ENCODE peak calls at places on chromosome 20, in seven cellular contexts. One of them, this sample, is unnamed.

GRCh38 chr20:50844430-50845100 is 49.7 kb downstream of the BCAS4 start:
- DNase-seq in adrenal gland: no peak
- DNase-seq in stomach: peak
- DNase-seq in heart left ventricle: no peak
- DNase-seq in HCT116: peak
- DNase-seq in breast epithelium: no peak
- DNase-seq in prostate gland: peak
- DNase-seq in this sample: peak

GRCh38 chr20:24781061-24781980 is 167.7 kb upstream of the CST7 start:
- DNase-seq in HCT116: no peak
- DNase-seq in heart left ventricle: no peak
- DNase-seq in prostate gland: no peak
- DNase-seq in adrenal gland: no peak
- DNase-seq in breast epithelium: peak
- DNase-seq in stomach: no peak
- DNase-seq in this sample: peak

GRCh38 chr20:48661575-48662473 is 166.0 kb downstream of the PREX1 start:
- DNase-seq in HCT116: no peak
- DNase-seq in adrenal gland: no peak
- DNase-seq in stomach: no peak
- DNase-seq in breast epithelium: no peak
- DNase-seq in heart left ventricle: peak
- DNase-seq in prostate gland: no peak
- DNase-seq in this sample: no peak

GRCh38 chr20:49851991-49852390 is 39.4 kb downstream of the SLC9A8 start:
- DNase-seq in HCT116: no peak
- DNase-seq in heart left ventricle: peak
- DNase-seq in adrenal gland: no peak
- DNase-seq in breast epithelium: no peak
- DNase-seq in stomach: no peak
- DNase-seq in prostate gland: no peak
- DNase-seq in this sample: no peak

GRCh38 chr20:13118676-13119075 is 102.4 kb upstream of the ISM1 start:
- DNase-seq in stomach: no peak
- DNase-seq in breast epithelium: no peak
- DNase-seq in adrenal gland: no peak
- DNase-seq in HCT116: no peak
- DNase-seq in prostate gland: no peak
- DNase-seq in heart left ventricle: no peak
- DNase-seq in this sample: no peak

GRCh38 chr20:21411725-21412124 is 14.4 kb upstream of the NKX2-4 start:
- DNase-seq in stomach: no peak
- DNase-seq in adrenal gland: no peak
- DNase-seq in heart left ventricle: no peak
- DNase-seq in breast epithelium: no peak
- DNase-seq in HCT116: no peak
- DNase-seq in prostate gland: no peak
- DNase-seq in this sample: no peak

GRCh38 chr20:5039255-5039657 is 37.9 kb upstream of the SLC23A2 start:
- DNase-seq in breast epithelium: no peak
- DNase-seq in adrenal gland: no peak
- DNase-seq in heart left ventricle: no peak
- DNase-seq in HCT116: no peak
- DNase-seq in prostate gland: no peak
- DNase-seq in stomach: no peak
- DNase-seq in this sample: peak

GRCh38 chr20:4082406-4083102 is 67.2 kb upstream of the RNF24 start:
- DNase-seq in heart left ventricle: peak
- DNase-seq in adrenal gland: peak
- DNase-seq in breast epithelium: no peak
- DNase-seq in HCT116: no peak
- DNase-seq in stomach: no peak
- DNase-seq in prostate gland: no peak
- DNase-seq in this sample: peak

GRCh38 chr20:48782073-48782472 is 45.7 kb downstream of the PREX1 start:
- DNase-seq in breast epithelium: no peak
- DNase-seq in prostate gland: no peak
- DNase-seq in heart left ventricle: no peak
- DNase-seq in stomach: no peak
- DNase-seq in HCT116: no peak
- DNase-seq in adrenal gland: no peak
- DNase-seq in this sample: peak

GRCh38 chr20:29497261-29497671 is 1760.2 kb upstream of the DEFB115 start:
- DNase-seq in adrenal gland: no peak
- DNase-seq in prostate gland: peak
- DNase-seq in HCT116: no peak
- DNase-seq in stomach: no peak
- DNase-seq in heart left ventricle: no peak
- DNase-seq in breast epithelium: no peak
- DNase-seq in this sample: no peak

GRCh38 chr20:45951474-45951873 is 17.0 kb downstream of the PCIF1 start:
- DNase-seq in adrenal gland: no peak
- DNase-seq in breast epithelium: no peak
- DNase-seq in heart left ventricle: no peak
- DNase-seq in prostate gland: no peak
- DNase-seq in HCT116: no peak
- DNase-seq in stomach: no peak
- DNase-seq in this sample: no peak

GRCh38 chr20:38905375-38905774 is 20.8 kb upstream of the FAM83D start:
- DNase-seq in HCT116: no peak
- DNase-seq in stomach: no peak
- DNase-seq in adrenal gland: no peak
- DNase-seq in heart left ventricle: no peak
- DNase-seq in breast epithelium: no peak
- DNase-seq in prostate gland: no peak
- DNase-seq in this sample: no peak

GRCh38 chr20:61349447-61350165 is 97.5 kb downstream of the CDH4 start:
- DNase-seq in HCT116: no peak
- DNase-seq in breast epithelium: no peak
- DNase-seq in heart left ventricle: no peak
- DNase-seq in stomach: no peak
- DNase-seq in prostate gland: no peak
- DNase-seq in adrenal gland: no peak
- DNase-seq in this sample: no peak

GRCh38 chr20:39123161-39123560 is 161.0 kb downstream of the DHX35 start:
- DNase-seq in breast epithelium: no peak
- DNase-seq in HCT116: no peak
- DNase-seq in adrenal gland: no peak
- DNase-seq in stomach: no peak
- DNase-seq in heart left ventricle: no peak
- DNase-seq in prostate gland: no peak
- DNase-seq in this sample: no peak

GRCh38 chr20:24568842-24569241 is 99.4 kb downstream of the SYNDIG1 start:
- DNase-seq in stomach: no peak
- DNase-seq in prostate gland: no peak
- DNase-seq in breast epithelium: no peak
- DNase-seq in adrenal gland: no peak
- DNase-seq in HCT116: no peak
- DNase-seq in heart left ventricle: no peak
- DNase-seq in this sample: no peak

GRCh38 chr20:38924718-38925117 is 1.5 kb upstream of the FAM83D start:
- DNase-seq in prostate gland: no peak
- DNase-seq in adrenal gland: no peak
- DNase-seq in heart left ventricle: no peak
- DNase-seq in breast epithelium: no peak
- DNase-seq in HCT116: no peak
- DNase-seq in stomach: no peak
- DNase-seq in this sample: no peak

GRCh38 chr20:13469262-13469661 is 169.5 kb downstream of the TASP1 start:
- DNase-seq in prostate gland: no peak
- DNase-seq in breast epithelium: no peak
- DNase-seq in HCT116: no peak
- DNase-seq in adrenal gland: no peak
- DNase-seq in stomach: no peak
- DNase-seq in heart left ventricle: no peak
- DNase-seq in this sample: peak

GRCh38 chr20:64152906-64153305 is 11.3 kb upstream of the MYT1 start:
- DNase-seq in breast epithelium: no peak
- DNase-seq in prostate gland: no peak
- DNase-seq in adrenal gland: no peak
- DNase-seq in HCT116: no peak
- DNase-seq in heart left ventricle: peak
- DNase-seq in stomach: no peak
- DNase-seq in this sample: no peak

GRCh38 chr20:32231245-32231644 is 23.6 kb downstream of the POFUT1 start:
- DNase-seq in breast epithelium: no peak
- DNase-seq in heart left ventricle: no peak
- DNase-seq in HCT116: no peak
- DNase-seq in stomach: no peak
- DNase-seq in prostate gland: no peak
- DNase-seq in adrenal gland: no peak
- DNase-seq in this sample: no peak

DNA sequence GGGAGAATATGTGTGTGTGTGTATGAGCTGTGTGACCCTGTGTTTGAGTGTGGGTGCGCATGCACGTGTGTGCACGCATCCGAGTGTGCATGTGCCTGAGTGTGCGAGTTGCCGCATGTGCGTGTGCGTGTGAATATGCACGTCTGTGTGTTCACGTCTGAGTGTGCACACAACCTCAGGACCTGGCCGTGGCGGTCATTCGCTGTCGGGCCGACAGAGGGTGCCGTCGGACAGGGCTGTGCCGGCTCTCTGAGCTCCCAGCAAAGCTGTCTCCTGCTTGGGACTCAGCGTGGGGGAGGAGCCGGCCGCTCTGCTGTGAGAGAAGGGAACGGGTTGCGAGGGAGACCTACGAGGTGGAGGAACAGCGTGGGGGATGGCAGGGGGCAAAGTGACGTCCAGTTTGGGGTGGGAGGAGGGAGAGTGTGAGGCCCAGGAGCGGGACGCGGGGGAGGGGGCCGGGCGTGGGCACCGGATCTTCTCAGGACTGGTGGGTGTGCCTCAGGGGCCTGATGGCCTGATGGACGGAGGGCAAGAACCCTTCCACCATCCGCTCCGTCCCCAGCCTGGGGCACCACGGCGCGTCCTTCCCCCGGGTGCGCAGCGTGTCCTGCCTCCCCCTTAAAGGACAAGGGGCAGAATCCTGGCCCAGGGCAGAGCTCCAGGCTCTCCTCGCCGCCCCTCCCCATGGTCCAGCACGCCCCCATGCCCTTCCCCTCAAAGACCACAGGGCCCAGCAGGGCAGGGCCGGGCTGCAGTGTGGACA is 19.9 kb downstream of the SLC17A9 start:
- DNase-seq in adrenal gland: peak
- DNase-seq in heart left ventricle: peak
- DNase-seq in prostate gland: peak
- DNase-seq in breast epithelium: peak
- DNase-seq in stomach: peak
- DNase-seq in HCT116: peak
- DNase-seq in this sample: peak
- H3K4me3 ChIP-seq in adrenal gland: no peak
- H3K4me3 ChIP-seq in heart left ventricle: peak
- H3K4me3 ChIP-seq in prostate gland: no peak
- H3K4me3 ChIP-seq in breast epithelium: peak
- H3K4me3 ChIP-seq in stomach: peak
- H3K4me3 ChIP-seq in HCT116: peak
- H3K4me3 ChIP-seq in this sample: no peak

GRCh38 chr20:54197621-54198604 is 10.0 kb upstream of the PFDN4 start:
- DNase-seq in adrenal gland: no peak
- DNase-seq in prostate gland: no peak
- DNase-seq in heart left ventricle: no peak
- DNase-seq in HCT116: no peak
- DNase-seq in breast epithelium: no peak
- DNase-seq in stomach: no peak
- DNase-seq in this sample: peak

GRCh38 chr20:54193817-54194216 is 14.1 kb upstream of the PFDN4 start:
- DNase-seq in breast epithelium: no peak
- DNase-seq in heart left ventricle: no peak
- DNase-seq in HCT116: no peak
- DNase-seq in prostate gland: no peak
- DNase-seq in stomach: no peak
- DNase-seq in adrenal gland: no peak
- DNase-seq in this sample: no peak

GRCh38 chr20:54195483-54196472 is 12.1 kb upstream of the PFDN4 start:
- DNase-seq in stomach: no peak
- DNase-seq in adrenal gland: no peak
- DNase-seq in heart left ventricle: no peak
- DNase-seq in breast epithelium: no peak
- DNase-seq in HCT116: no peak
- DNase-seq in prostate gland: no peak
- DNase-seq in this sample: no peak

GRCh38 chr20:54199283-54199682 is 8.6 kb upstream of the PFDN4 start:
- DNase-seq in prostate gland: no peak
- DNase-seq in adrenal gland: no peak
- DNase-seq in heart left ventricle: no peak
- DNase-seq in stomach: no peak
- DNase-seq in HCT116: no peak
- DNase-seq in breast epithelium: no peak
- DNase-seq in this sample: no peak

GRCh38 chr20:54194724-54195438 is 13.0 kb upstream of the PFDN4 start:
- DNase-seq in HCT116: no peak
- DNase-seq in prostate gland: no peak
- DNase-seq in stomach: no peak
- DNase-seq in heart left ventricle: no peak
- DNase-seq in breast epithelium: no peak
- DNase-seq in adrenal gland: no peak
- DNase-seq in this sample: peak
- TF ChIP-seq CTCF in HCT116: no peak
- TF ChIP-seq CTCF in prostate gland: no peak
- TF ChIP-seq CTCF in stomach: no peak
- TF ChIP-seq CTCF in heart left ventricle: no peak
- TF ChIP-seq CTCF in breast epithelium: no peak
- TF ChIP-seq CTCF in adrenal gland: no peak
- TF ChIP-seq CTCF in this sample: peak

DNA sequence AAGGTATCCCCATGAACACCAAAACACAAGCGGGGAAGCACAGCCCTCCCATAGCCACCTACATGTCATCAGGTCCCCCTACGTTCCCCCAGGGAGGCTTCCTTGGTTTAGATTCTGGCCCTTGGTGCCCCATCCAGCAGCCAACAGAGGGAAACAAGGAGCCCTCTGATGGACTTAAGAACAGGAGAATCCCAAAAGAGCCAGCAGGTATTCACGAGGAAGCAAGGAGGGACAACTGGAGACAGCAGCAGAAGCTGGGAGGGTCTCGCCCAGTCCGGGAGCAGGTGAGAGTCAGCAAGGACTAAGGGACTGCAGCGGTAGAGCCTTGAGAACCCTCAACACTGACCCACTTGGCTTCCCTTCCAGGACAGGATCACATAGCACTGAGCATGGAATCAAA is 58.4 kb upstream of the TOP1 start:
- DNase-seq in HCT116: no peak
- DNase-seq in stomach: peak
- DNase-seq in adrenal gland: no peak
- DNase-seq in breast epithelium: no peak
- DNase-seq in heart left ventricle: no peak
- DNase-seq in prostate gland: no peak
- DNase-seq in this sample: no peak
- TF ChIP-seq POLR2A in HCT116: no peak
- TF ChIP-seq POLR2A in stomach: no peak
- TF ChIP-seq POLR2A in adrenal gland: no peak
- TF ChIP-seq POLR2A in breast epithelium: no peak
- TF ChIP-seq POLR2A in heart left ventricle: no peak
- TF ChIP-seq POLR2A in prostate gland: no peak
- TF ChIP-seq POLR2A in this sample: no peak

GRCh38 chr20:41004561-41005360 is 23.9 kb upstream of the TOP1 start:
- DNase-seq in adrenal gland: no peak
- DNase-seq in breast epithelium: no peak
- DNase-seq in heart left ventricle: no peak
- DNase-seq in stomach: peak
- DNase-seq in HCT116: no peak
- DNase-seq in prostate gland: no peak
- DNase-seq in this sample: no peak
- H3K4me3 ChIP-seq in adrenal gland: no peak
- H3K4me3 ChIP-seq in breast epithelium: no peak
- H3K4me3 ChIP-seq in heart left ventricle: no peak
- H3K4me3 ChIP-seq in stomach: peak
- H3K4me3 ChIP-seq in HCT116: no peak
- H3K4me3 ChIP-seq in prostate gland: no peak
- H3K4me3 ChIP-seq in this sample: no peak

GRCh38 chr20:11716239-11716944 is 201.3 kb upstream of the BTBD3 start:
- DNase-seq in stomach: no peak
- DNase-seq in breast epithelium: no peak
- DNase-seq in prostate gland: no peak
- DNase-seq in heart left ventricle: no peak
- DNase-seq in adrenal gland: no peak
- DNase-seq in HCT116: peak
- DNase-seq in this sample: peak
- TF ChIP-seq CTCF in stomach: no peak
- TF ChIP-seq CTCF in breast epithelium: no peak
- TF ChIP-seq CTCF in prostate gland: no peak
- TF ChIP-seq CTCF in heart left ventricle: no peak
- TF ChIP-seq CTCF in adrenal gland: no peak
- TF ChIP-seq CTCF in HCT116: peak
- TF ChIP-seq CTCF in this sample: peak

This sample was measured in NB4.